ENCODE peak calls at places on chromosome 1, in five cellular contexts. B is heart right ventricle, E is T-helper 2 cell, A is heart left ventricle, F is fibroblast of mammary gland. O is an unnamed sample.

GRCh38 chr1:94105957-94106529 is 14.9 kb downstream of the ABCA4 start:
- DNase-seq in B (no peak), E (peak), F (peak), A (peak), O (no peak)

GRCh38 chr1:202648822-202649221 is 61.4 kb downstream of the SYT2 start:
- DNase-seq in A (no peak), F (no peak), B (no peak), E (no peak), O (no peak)

GRCh38 chr1:61289232-61289967 is 207.0 kb downstream of the NFIA start:
- DNase-seq in E (no peak), F (no peak), A (no peak), B (no peak), O (no peak)

GRCh38 chr1:87872692-87873091 is 544.0 kb downstream of the LMO4 start:
- DNase-seq in E (no peak), A (no peak), B (no peak), F (no peak), O (no peak)

GRCh38 chr1:76862447-76862846 is 4.8 kb upstream of the ST6GALNAC5 start:
- DNase-seq in F (peak), E (no peak), B (no peak), A (no peak), O (no peak)

GRCh38 chr1:39720094-39720999 is 18.3 kb upstream of the PPIE start:
- DNase-seq in B (no peak), A (no peak), E (peak), F (peak), O (no peak)

GRCh38 chr1:107432108-107432507 is 291.3 kb downstream of the NTNG1 start:
- DNase-seq in A (no peak), B (no peak), F (no peak), E (no peak), O (no peak)

GRCh38 chr1:231357831-231358354 is 19.8 kb downstream of the SPRTN start:
- DNase-seq in F (peak), E (peak), A (peak), B (peak), O (no peak)

GRCh38 chr1:82377201-82377884 is 576.6 kb downstream of the ADGRL2 start:
- DNase-seq in A (no peak), F (no peak), B (no peak), E (no peak), O (no peak)

GRCh38 chr1:202208458-202208857 is 14.9 kb downstream of the LGR6 start:
- DNase-seq in A (no peak), F (no peak), E (no peak), B (no peak), O (no peak)